ENCODE peak calls at places on chromosome 5, in eight cellular contexts. One of them, this sample, is unnamed.

GRCh38 chr5:110075656-110076055 is 385.9 kb downstream of the MAN2A1 start:
- DNase-seq in tibial nerve: no peak
- DNase-seq in body of pancreas: no peak
- DNase-seq in Panc1: no peak
- DNase-seq in CD8-positive, alpha-beta T cell: no peak
- DNase-seq in PC-9: no peak
- DNase-seq in uterus: no peak
- DNase-seq in Peyer's patch: no peak
- DNase-seq in this sample: no peak

GRCh38 chr5:111563041-111563822 is 50.9 kb upstream of the STARD4 start:
- DNase-seq in tibial nerve: no peak
- DNase-seq in CD8-positive, alpha-beta T cell: no peak
- DNase-seq in body of pancreas: no peak
- DNase-seq in Panc1: no peak
- DNase-seq in Peyer's patch: no peak
- DNase-seq in PC-9: no peak
- DNase-seq in uterus: no peak
- DNase-seq in this sample: no peak

GRCh38 chr5:73218552-73219171 is 45.7 kb downstream of the TMEM174 start:
- DNase-seq in Panc1: no peak
- DNase-seq in body of pancreas: no peak
- DNase-seq in Peyer's patch: no peak
- DNase-seq in PC-9: no peak
- DNase-seq in tibial nerve: no peak
- DNase-seq in CD8-positive, alpha-beta T cell: no peak
- DNase-seq in uterus: no peak
- DNase-seq in this sample: no peak

GRCh38 chr5:133683646-133684290 is 71.4 kb upstream of the FSTL4 start:
- DNase-seq in Peyer's patch: no peak
- DNase-seq in CD8-positive, alpha-beta T cell: no peak
- DNase-seq in tibial nerve: no peak
- DNase-seq in Panc1: no peak
- DNase-seq in uterus: no peak
- DNase-seq in body of pancreas: no peak
- DNase-seq in PC-9: no peak
- DNase-seq in this sample: no peak

GRCh38 chr5:137667341-137667740 is 68.5 kb downstream of the KLHL3 start:
- DNase-seq in Panc1: no peak
- DNase-seq in body of pancreas: no peak
- DNase-seq in CD8-positive, alpha-beta T cell: no peak
- DNase-seq in PC-9: no peak
- DNase-seq in uterus: no peak
- DNase-seq in Peyer's patch: no peak
- DNase-seq in tibial nerve: no peak
- DNase-seq in this sample: no peak

GRCh38 chr5:50990296-50990924 is 324.0 kb downstream of the PARP8 start:
- DNase-seq in Panc1: no peak
- DNase-seq in uterus: no peak
- DNase-seq in Peyer's patch: no peak
- DNase-seq in tibial nerve: no peak
- DNase-seq in CD8-positive, alpha-beta T cell: no peak
- DNase-seq in PC-9: no peak
- DNase-seq in body of pancreas: no peak
- DNase-seq in this sample: no peak

GRCh38 chr5:122882836-122883235 is 37.4 kb downstream of the SNX24 start:
- DNase-seq in tibial nerve: no peak
- DNase-seq in CD8-positive, alpha-beta T cell: no peak
- DNase-seq in uterus: no peak
- DNase-seq in Peyer's patch: no peak
- DNase-seq in PC-9: no peak
- DNase-seq in body of pancreas: no peak
- DNase-seq in Panc1: no peak
- DNase-seq in this sample: no peak

GRCh38 chr5:13378073-13378472 is 566.4 kb downstream of the DNAH5 start:
- DNase-seq in PC-9: no peak
- DNase-seq in Panc1: no peak
- DNase-seq in tibial nerve: no peak
- DNase-seq in Peyer's patch: no peak
- DNase-seq in uterus: no peak
- DNase-seq in CD8-positive, alpha-beta T cell: no peak
- DNase-seq in body of pancreas: no peak
- DNase-seq in this sample: no peak

GRCh38 chr5:133409210-133409674 is 203.1 kb downstream of the FSTL4 start:
- DNase-seq in PC-9: no peak
- DNase-seq in CD8-positive, alpha-beta T cell: no peak
- DNase-seq in Panc1: no peak
- DNase-seq in uterus: no peak
- DNase-seq in tibial nerve: no peak
- DNase-seq in Peyer's patch: no peak
- DNase-seq in body of pancreas: no peak
- DNase-seq in this sample: no peak

GRCh38 chr5:37071487-37071886 is 177.7 kb downstream of the CPLANE1 start:
- DNase-seq in tibial nerve: no peak
- DNase-seq in CD8-positive, alpha-beta T cell: no peak
- DNase-seq in body of pancreas: no peak
- DNase-seq in Peyer's patch: no peak
- DNase-seq in uterus: no peak
- DNase-seq in Panc1: no peak
- DNase-seq in PC-9: no peak
- DNase-seq in this sample: no peak

GRCh38 chr5:37075399-37075950 is 173.7 kb downstream of the CPLANE1 start:
- DNase-seq in Panc1: no peak
- DNase-seq in uterus: no peak
- DNase-seq in PC-9: no peak
- DNase-seq in tibial nerve: no peak
- DNase-seq in CD8-positive, alpha-beta T cell: no peak
- DNase-seq in body of pancreas: no peak
- DNase-seq in Peyer's patch: no peak
- DNase-seq in this sample: no peak

GRCh38 chr5:37071901-37072581 is 177.1 kb downstream of the CPLANE1 start:
- DNase-seq in tibial nerve: no peak
- DNase-seq in body of pancreas: no peak
- DNase-seq in Panc1: no peak
- DNase-seq in PC-9: no peak
- DNase-seq in uterus: no peak
- DNase-seq in Peyer's patch: no peak
- DNase-seq in CD8-positive, alpha-beta T cell: no peak
- DNase-seq in this sample: no peak
- H3K27ac ChIP-seq in tibial nerve: no peak
- H3K27ac ChIP-seq in body of pancreas: no peak
- H3K27ac ChIP-seq in Panc1: no peak
- H3K27ac ChIP-seq in PC-9: no peak
- H3K27ac ChIP-seq in uterus: no peak
- H3K27ac ChIP-seq in Peyer's patch: no peak
- H3K27ac ChIP-seq in CD8-positive, alpha-beta T cell: no peak
- H3K27ac ChIP-seq in this sample: peak

GRCh38 chr5:173454764-173455598 is 126.8 kb upstream of the STC2 start:
- DNase-seq in tibial nerve: no peak
- DNase-seq in CD8-positive, alpha-beta T cell: no peak
- DNase-seq in body of pancreas: peak
- DNase-seq in Peyer's patch: no peak
- DNase-seq in uterus: peak
- DNase-seq in PC-9: peak
- DNase-seq in Panc1: peak
- DNase-seq in this sample: no peak
- H3K4me3 ChIP-seq in tibial nerve: no peak
- H3K4me3 ChIP-seq in CD8-positive, alpha-beta T cell: no peak
- H3K4me3 ChIP-seq in body of pancreas: no peak
- H3K4me3 ChIP-seq in Peyer's patch: no peak
- H3K4me3 ChIP-seq in uterus: no peak
- H3K4me3 ChIP-seq in PC-9: peak
- H3K4me3 ChIP-seq in Panc1: no peak
- H3K4me3 ChIP-seq in this sample: no peak

DNA sequence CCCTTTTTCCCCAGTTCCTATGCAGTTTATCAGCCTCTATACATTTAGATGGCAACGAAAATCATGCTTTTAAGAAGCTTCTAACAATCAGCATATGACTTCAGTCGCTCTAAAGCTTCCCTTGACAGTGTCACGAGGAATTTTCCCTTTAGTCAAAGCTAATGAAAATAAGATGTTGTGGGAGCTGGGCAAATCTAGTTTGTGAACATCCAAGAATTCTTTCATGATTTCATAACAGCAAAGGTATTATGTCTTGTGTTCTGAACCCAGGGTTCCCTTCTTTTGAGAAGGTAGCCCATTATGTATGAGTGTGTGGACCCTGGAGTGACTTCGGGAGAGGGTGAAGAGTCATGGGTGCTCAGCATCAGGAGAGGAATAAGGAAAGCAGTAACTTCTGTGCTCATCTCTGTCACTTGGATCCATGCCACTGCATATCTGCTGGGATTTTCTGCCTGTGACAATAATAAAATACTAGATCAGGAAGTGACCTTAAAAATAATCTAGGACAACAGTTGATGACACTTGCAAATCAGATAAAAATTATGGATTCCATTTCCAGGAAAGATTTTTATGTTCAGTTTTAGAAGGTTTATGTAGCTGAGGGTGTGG is 102.4 kb downstream of the PCSK1 start:
- DNase-seq in body of pancreas: no peak
- DNase-seq in PC-9: no peak
- DNase-seq in tibial nerve: no peak
- DNase-seq in Peyer's patch: no peak
- DNase-seq in CD8-positive, alpha-beta T cell: no peak
- DNase-seq in Panc1: no peak
- DNase-seq in uterus: no peak
- DNase-seq in this sample: no peak
- H3K27ac ChIP-seq in body of pancreas: no peak
- H3K27ac ChIP-seq in PC-9: no peak
- H3K27ac ChIP-seq in tibial nerve: no peak
- H3K27ac ChIP-seq in Peyer's patch: no peak
- H3K27ac ChIP-seq in CD8-positive, alpha-beta T cell: no peak
- H3K27ac ChIP-seq in Panc1: peak
- H3K27ac ChIP-seq in uterus: no peak
- H3K27ac ChIP-seq in this sample: no peak

GRCh38 chr5:141383345-141383744 is 803 bp downstream of the PCDHGA7 start:
- DNase-seq in Peyer's patch: no peak
- DNase-seq in PC-9: no peak
- DNase-seq in Panc1: no peak
- DNase-seq in tibial nerve: no peak
- DNase-seq in body of pancreas: no peak
- DNase-seq in CD8-positive, alpha-beta T cell: no peak
- DNase-seq in uterus: no peak
- DNase-seq in this sample: no peak

GRCh38 chr5:141384471-141385267 is 2.1 kb downstream of the PCDHGA7 start:
- DNase-seq in tibial nerve: no peak
- DNase-seq in PC-9: no peak
- DNase-seq in CD8-positive, alpha-beta T cell: no peak
- DNase-seq in Panc1: no peak
- DNase-seq in body of pancreas: no peak
- DNase-seq in Peyer's patch: no peak
- DNase-seq in uterus: no peak
- DNase-seq in this sample: no peak

GRCh38 chr5:141388661-141389060 is 1.2 kb downstream of the PCDHGB4 start:
- DNase-seq in Peyer's patch: no peak
- DNase-seq in body of pancreas: no peak
- DNase-seq in CD8-positive, alpha-beta T cell: no peak
- DNase-seq in Panc1: no peak
- DNase-seq in tibial nerve: no peak
- DNase-seq in uterus: no peak
- DNase-seq in PC-9: no peak
- DNase-seq in this sample: no peak

DNA sequence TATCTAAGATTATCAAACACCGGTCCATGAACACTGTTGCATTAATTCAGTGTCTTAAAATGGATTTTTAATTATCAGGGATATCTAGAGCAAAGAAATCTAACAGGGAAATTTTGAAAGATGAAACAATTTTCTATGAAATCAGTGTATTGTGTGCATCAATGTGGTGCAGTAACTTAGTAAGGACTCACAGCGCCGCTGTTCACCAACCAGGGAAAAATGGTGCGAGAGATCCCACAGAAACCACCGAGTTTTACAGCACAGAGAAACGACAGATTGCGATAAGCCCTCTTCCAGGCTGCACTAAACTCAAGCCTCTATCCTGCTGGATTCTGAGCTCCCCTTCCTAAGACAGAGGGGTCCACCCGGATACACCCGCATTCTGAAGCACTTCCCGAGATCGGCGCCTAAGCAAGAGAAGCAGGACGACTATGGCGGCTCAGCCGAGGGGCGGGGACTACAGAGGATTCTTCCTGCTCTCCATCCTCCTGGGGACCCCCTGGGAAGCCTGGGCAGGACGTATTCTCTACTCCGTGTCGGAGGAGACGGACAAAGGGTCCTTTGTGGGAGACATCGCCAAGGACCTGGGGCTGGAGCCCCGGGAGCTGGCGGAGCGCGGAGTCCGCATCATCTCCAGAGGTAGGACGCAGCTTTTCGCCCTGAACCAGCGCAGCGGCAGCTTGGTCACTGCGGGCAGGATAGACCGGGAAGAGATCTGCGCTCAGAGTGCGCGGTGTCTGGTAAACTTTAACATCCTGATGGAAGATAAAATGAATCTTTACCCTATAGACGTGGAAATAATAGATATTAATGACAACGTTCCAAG is at the start of gene PCDHGA7:
- DNase-seq in Peyer's patch: no peak
- DNase-seq in uterus: no peak
- DNase-seq in Panc1: no peak
- DNase-seq in body of pancreas: no peak
- DNase-seq in tibial nerve: no peak
- DNase-seq in PC-9: no peak
- DNase-seq in CD8-positive, alpha-beta T cell: no peak
- DNase-seq in this sample: no peak
- H3K4me3 ChIP-seq in Peyer's patch: peak
- H3K4me3 ChIP-seq in uterus: no peak
- H3K4me3 ChIP-seq in Panc1: peak
- H3K4me3 ChIP-seq in body of pancreas: peak
- H3K4me3 ChIP-seq in tibial nerve: no peak
- H3K4me3 ChIP-seq in PC-9: no peak
- H3K4me3 ChIP-seq in CD8-positive, alpha-beta T cell: no peak
- H3K4me3 ChIP-seq in this sample: peak

DNA sequence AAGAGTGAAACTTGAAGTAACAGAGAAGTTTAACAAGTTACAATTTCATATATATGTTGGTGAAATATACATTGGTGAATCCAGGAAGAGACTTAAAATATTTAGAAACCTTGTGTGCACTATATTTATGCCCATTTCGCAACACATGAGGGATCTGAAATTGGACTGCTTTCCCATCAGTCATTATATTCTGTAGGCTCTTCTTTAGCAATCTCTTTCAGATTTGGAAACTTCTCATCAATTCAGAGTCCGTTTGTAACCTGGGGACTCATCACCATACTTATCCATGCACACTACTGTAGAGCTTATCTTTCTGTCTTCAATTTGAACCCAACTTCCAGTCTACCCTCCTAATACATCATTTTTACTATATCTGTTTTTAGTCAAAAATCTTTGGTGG is 2.2 kb downstream of the ITGA1 start:
- DNase-seq in CD8-positive, alpha-beta T cell: no peak
- DNase-seq in PC-9: no peak
- DNase-seq in Peyer's patch: no peak
- DNase-seq in tibial nerve: no peak
- DNase-seq in body of pancreas: no peak
- DNase-seq in Panc1: no peak
- DNase-seq in uterus: no peak
- DNase-seq in this sample: no peak
- H3K27ac ChIP-seq in CD8-positive, alpha-beta T cell: no peak
- H3K27ac ChIP-seq in PC-9: no peak
- H3K27ac ChIP-seq in Peyer's patch: peak
- H3K27ac ChIP-seq in tibial nerve: no peak
- H3K27ac ChIP-seq in body of pancreas: no peak
- H3K27ac ChIP-seq in Panc1: no peak
- H3K27ac ChIP-seq in uterus: peak
- H3K27ac ChIP-seq in this sample: peak

This sample was measured in dorsolateral prefrontal cortex.